ENCODE peak calls at places on chromosomes 5 and 9, in seven cellular contexts. P, L, H, A, X, Z and B are unnamed samples.
A peak's percentile ranks its signal among the peaks of the same experiment; 100 is the strongest.

GRCh38 chr5:43601454-43602260 is 1.3 kb upstream of the NNT start:
- DNase-seq in P (peak; percentile 51), L (no peak), H (no peak), A (no peak), X (peak; percentile 35), Z (peak; percentile 67), B (no peak)

GRCh38 chr9:21568484-21568883 is 86.4 kb upstream of the IFNE start:
- DNase-seq in P (no peak), L (no peak), H (no peak), A (no peak), X (no peak), Z (no peak), B (no peak)

GRCh38 chr9:98401140-98402025 is 145.9 kb upstream of the TBC1D2 start:
- DNase-seq in P (no peak), L (no peak), H (no peak), A (no peak), X (no peak), Z (no peak), B (no peak)

GRCh38 chr9:111037744-111038335 is 430 bp downstream of the LPAR1 start:
- DNase-seq in P (peak; percentile 35), L (peak; percentile 3), H (no peak), A (peak; percentile 72), X (peak; percentile 40), Z (peak; percentile 30), B (no peak)

GRCh38 chr5:131209506-131210191 is 38.9 kb downstream of the LYRM7 start:
- DNase-seq in P (no peak), L (no peak), H (peak; percentile 81), A (peak; percentile 90), X (no peak), Z (no peak), B (no peak)

GRCh38 chr5:96509721-96510383 is 76.8 kb upstream of the PCSK1 start:
- DNase-seq in P (peak; percentile 85), L (no peak), H (no peak), A (no peak), X (peak; percentile 97), Z (peak; percentile 99), B (peak; percentile 68)

GRCh38 chr9:3224931-3225330 is 300.9 kb downstream of the RFX3 start:
- DNase-seq in P (no peak), L (no peak), H (no peak), A (peak; percentile 48), X (no peak), Z (no peak), B (no peak)

GRCh38 chr5:150585781-150586461 is 54.5 kb upstream of the SYNPO start:
- DNase-seq in P (no peak), L (no peak), H (no peak), A (no peak), X (no peak), Z (no peak), B (no peak)

GRCh38 chr9:70411141-70411929 is 3.1 kb downstream of the KLF9 start:
- DNase-seq in P (peak; percentile 78), L (no peak), H (no peak), A (peak; percentile 74), X (peak; percentile 84), Z (peak; percentile 93), B (peak; percentile 69)

GRCh38 chr5:172644229-172644628 is 3.2 kb downstream of the NEURL1B start:
- DNase-seq in P (no peak), L (no peak), H (no peak), A (no peak), X (no peak), Z (no peak), B (no peak)

GRCh38 chr9:81264516-81264915 is 424.8 kb downstream of the TLE1 start:
- DNase-seq in P (peak; percentile 45), L (no peak), H (no peak), A (no peak), X (no peak), Z (peak; percentile 43), B (no peak)

GRCh38 chr5:44332360-44332971 is 56.8 kb downstream of the FGF10 start:
- DNase-seq in P (peak; percentile 50), L (peak; percentile 39), H (no peak), A (no peak), X (peak; percentile 56), Z (peak; percentile 74), B (peak; percentile 8)

GRCh38 chr9:129392093-129392541 is 214.1 kb upstream of the IER5L start:
- DNase-seq in P (no peak), L (no peak), H (no peak), A (no peak), X (no peak), Z (no peak), B (no peak)

GRCh38 chr5:140262839-140263238 is 40.1 kb downstream of the PFDN1 start:
- DNase-seq in P (no peak), L (no peak), H (no peak), A (no peak), X (no peak), Z (no peak), B (no peak)

GRCh38 chr9:4508246-4508906 is 18.1 kb downstream of the SLC1A1 start:
- DNase-seq in P (peak; percentile 29), L (no peak), H (no peak), A (no peak), X (peak; percentile 82), Z (peak; percentile 77), B (no peak)

GRCh38 chr5:440413-441180 is 2.4 kb upstream of the EXOC3 start:
- DNase-seq in P (no peak), L (no peak), H (no peak), A (no peak), X (peak; percentile 13), Z (no peak), B (no peak)

GRCh38 chr5:93620487-93621339 is 37.7 kb downstream of the NR2F1 start:
- DNase-seq in P (peak; percentile 76), L (peak; percentile 34), H (no peak), A (peak; percentile 72), X (peak; percentile 57), Z (peak; percentile 63), B (no peak)

GRCh38 chr5:180294401-180294800 is 2.5 kb upstream of the MAPK9 start:
- DNase-seq in P (no peak), L (no peak), H (no peak), A (no peak), X (no peak), Z (no peak), B (no peak)

GRCh38 chr5:146877783-146878470 is 630 bp downstream of the PPP2R2B start:
- DNase-seq in P (peak; percentile 23), L (no peak), H (no peak), A (peak; percentile 10), X (peak; percentile 2), Z (no peak), B (no peak)

DNA sequence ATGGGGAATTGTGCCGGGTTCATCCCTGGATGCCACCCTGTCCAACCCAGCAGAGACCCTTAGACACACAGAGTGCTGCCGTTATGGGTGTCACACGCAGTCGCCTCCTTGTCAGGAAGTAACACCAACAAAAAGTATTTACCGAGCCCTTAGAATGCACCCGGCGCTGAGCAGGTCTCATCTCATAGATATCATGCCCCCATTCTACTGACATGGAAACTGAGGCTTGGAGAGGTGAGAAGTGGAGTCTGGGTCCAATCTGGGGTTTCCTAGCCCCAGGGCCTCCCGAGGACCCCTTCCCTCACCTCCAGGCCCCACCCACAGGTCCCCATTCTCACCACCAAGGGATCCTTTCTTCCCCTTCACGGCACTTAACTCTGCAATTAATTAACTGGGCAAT is 36.8 kb upstream of the BARHL1 start:
- DNase-seq in P (no peak), L (no peak), H (no peak), A (no peak), X (no peak), Z (no peak), B (no peak)
- TF ChIP-seq CTCF in P (no peak), L (no peak), H (no peak), A (no peak), X (no peak), Z (no peak), B (no peak)

GRCh38 chr9:132989414-132989996 is 11.0 kb downstream of the GFI1B start:
- DNase-seq in P (no peak), L (no peak), H (no peak), A (no peak), X (no peak), Z (no peak), B (no peak)

GRCh38 chr9:132986586-132986985 is 8.1 kb downstream of the GFI1B start:
- DNase-seq in P (no peak), L (no peak), H (no peak), A (no peak), X (no peak), Z (peak; percentile 5), B (no peak)

GRCh38 chr9:132989014-132989310 is 10.5 kb downstream of the GFI1B start:
- DNase-seq in P (no peak), L (no peak), H (no peak), A (no peak), X (no peak), Z (no peak), B (no peak)

GRCh38 chr9:132987021-132987620 is 8.6 kb downstream of the GFI1B start:
- DNase-seq in P (no peak), L (no peak), H (no peak), A (no peak), X (no peak), Z (no peak), B (no peak)

GRCh38 chr9:132988244-132989013 is 9.9 kb downstream of the GFI1B start:
- DNase-seq in P (no peak), L (no peak), H (no peak), A (no peak), X (no peak), Z (no peak), B (no peak)
- TF ChIP-seq CTCF in P (no peak), L (no peak), H (no peak), A (no peak), X (no peak), Z (no peak), B (no peak)

GRCh38 chr5:120813551-120813950 is 349.5 kb downstream of the PRR16 start:
- DNase-seq in P (no peak), L (no peak), H (no peak), A (no peak), X (no peak), Z (no peak), B (no peak)

GRCh38 chr5:120818128-120818527 is 354.0 kb downstream of the PRR16 start:
- DNase-seq in P (no peak), L (no peak), H (no peak), A (no peak), X (no peak), Z (no peak), B (no peak)

GRCh38 chr5:120817044-120817985 is 353.2 kb downstream of the PRR16 start:
- DNase-seq in P (peak; percentile 26), L (no peak), H (peak; percentile 44), A (no peak), X (peak; percentile 17), Z (peak; percentile 44), B (no peak)
- TF ChIP-seq CTCF in P (peak; percentile 60), L (peak; percentile 64), H (peak; percentile 67), A (peak; percentile 33), X (peak; percentile 58), Z (peak; percentile 68), B (peak; percentile 58)

GRCh38 chr5:121630402-121630801 is 221.3 kb upstream of the FTMT start:
- DNase-seq in P (peak; percentile 1), L (no peak), H (no peak), A (no peak), X (peak; percentile 22), Z (peak; percentile 28), B (no peak)
- TF ChIP-seq CTCF in P (peak; percentile 26), L (no peak), H (no peak), A (no peak), X (peak; percentile 40), Z (peak; percentile 24), B (peak; percentile 44)

DNA sequence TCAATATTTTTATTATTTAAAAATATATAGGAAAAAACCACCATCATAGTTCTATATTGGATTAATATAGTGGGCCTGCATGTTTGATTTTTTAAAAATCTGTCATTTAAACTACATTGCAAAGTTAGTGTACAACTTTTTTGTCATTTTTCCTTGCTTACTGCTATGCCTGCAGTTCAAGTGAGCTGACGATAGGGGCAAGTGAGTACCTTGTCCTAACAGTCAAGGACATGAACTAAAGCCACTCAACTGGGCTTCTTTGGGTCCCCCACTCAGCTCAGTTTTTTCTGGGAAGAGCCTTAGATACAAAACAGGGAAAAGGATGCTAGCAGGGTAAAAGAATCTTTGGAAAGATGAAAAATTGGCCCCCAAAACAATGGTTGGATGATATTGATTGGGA is 269.9 kb downstream of the MAN2A1 start:
- DNase-seq in P (no peak), L (no peak), H (no peak), A (no peak), X (no peak), Z (no peak), B (no peak)
- TF ChIP-seq CTCF in P (no peak), L (peak; percentile 48), H (no peak), A (no peak), X (no peak), Z (peak; percentile 10), B (no peak)